ENCODE peak calls at places on chromosomes 13 and 19, in six cellular contexts. K is left ventricle myocardium inferior, O is testis, G is breast epithelium, I is astrocyte, V is sigmoid colon. N is an unnamed sample.
A peak's percentile ranks its signal among the peaks of the same experiment; 100 is the strongest.

GRCh38 chr13:82356667-82357066 is 1525.6 kb downstream of the SLITRK1 start:
- DNase-seq in K (no peak), O (no peak), G (no peak), I (no peak), V (no peak), N (no peak)

GRCh38 chr19:49403404-49404187 is 15.5 kb downstream of the KASH5 start:
- DNase-seq in K (no peak), O (no peak), G (no peak), I (peak; percentile 20), V (no peak), N (no peak)

GRCh38 chr19:10424011-10424637 is 3.8 kb downstream of the PDE4A start:
- DNase-seq in K (peak; percentile 77), O (peak; percentile 85), G (peak; percentile 55), I (peak; percentile 38), V (peak; percentile 87), N (peak; percentile 88)

GRCh38 chr19:3615524-3616135 is 9.0 kb upstream of the TBXA2R start:
- DNase-seq in K (no peak), O (no peak), G (no peak), I (no peak), V (no peak), N (no peak)

GRCh38 chr13:89951341-89951740 is 1396.1 kb upstream of the MIR17HG start:
- DNase-seq in K (no peak), O (no peak), G (no peak), I (no peak), V (no peak), N (no peak)

GRCh38 chr13:33348366-33348765 is 62.8 kb upstream of the STARD13 start:
- DNase-seq in K (no peak), O (no peak), G (no peak), I (peak; percentile 80), V (no peak), N (no peak)

GRCh38 chr19:45607071-45608029 is 5.3 kb upstream of the GPR4 start:
- DNase-seq in K (peak; percentile 79), O (peak; percentile 79), G (peak; percentile 42), I (peak; percentile 23), V (peak; percentile 87), N (peak; percentile 78)

GRCh38 chr13:71759506-71760225 is 107.3 kb downstream of the DACH1 start:
- DNase-seq in K (no peak), O (no peak), G (no peak), I (peak; percentile 29), V (no peak), N (no peak)

GRCh38 chr19:51407631-51408131 is 9.8 kb downstream of the SIGLEC10 start:
- DNase-seq in K (no peak), O (peak; percentile 60), G (no peak), I (no peak), V (no peak), N (peak; percentile 55)

GRCh38 chr19:4575267-4575793 is 15.8 kb upstream of the SEMA6B start:
- DNase-seq in K (peak; percentile 68), O (peak; percentile 35), G (peak; percentile 28), I (peak; percentile 78), V (peak; percentile 78), N (no peak)

GRCh38 chr19:28968721-28969120 is 244.2 kb downstream of the UQCRFS1 start:
- DNase-seq in K (no peak), O (no peak), G (no peak), I (no peak), V (no peak), N (no peak)

GRCh38 chr13:76980075-76980718 is 11.7 kb upstream of the CLN5 start:
- DNase-seq in K (peak; percentile 78), O (peak; percentile 88), G (peak; percentile 44), I (peak; percentile 11), V (peak; percentile 83), N (peak; percentile 79)

GRCh38 chr19:32324631-32325215 is 20.7 kb upstream of the ZNF507 start:
- DNase-seq in K (no peak), O (no peak), G (no peak), I (no peak), V (no peak), N (no peak)

GRCh38 chr13:51844862-51845573 is at the start of gene TMEM272:
- DNase-seq in K (peak; percentile 42), O (peak; percentile 69), G (no peak), I (no peak), V (no peak), N (peak; percentile 83)

GRCh38 chr13:99255241-99255640 is 2.9 kb downstream of the GPR18 start:
- DNase-seq in K (no peak), O (no peak), G (no peak), I (no peak), V (no peak), N (no peak)
- H3K4me1 ChIP-seq in K (peaks cover 21% of the 10 kb centered on the region), O (no peaks in the 10 kb centered on the region), G (no peaks in the 10 kb centered on the region), I (no peaks in the 10 kb centered on the region), V (no peaks in the 10 kb centered on the region), N (no peaks in the 10 kb centered on the region)

GRCh38 chr19:12794196-12794921 is 3.1 kb downstream of the JUNB start:
- DNase-seq in K (no peak), O (no peak), G (no peak), I (no peak), V (no peak), N (no peak)
- H3K4me3 ChIP-seq in K (peak overlapping the region; percentile 76), O (peak overlapping the region; percentile 75), G (peak overlapping the region; percentile 100), I (peak overlapping the region; percentile 92), V (peak overlapping the region; percentile 99), N (peak overlapping the region; percentile 93)

GRCh38 chr13:111118898-111119607 is 3.9 kb downstream of the ARHGEF7 start:
- DNase-seq in K (no peak), O (no peak), G (no peak), I (no peak), V (no peak), N (no peak)
- H3K27me3 ChIP-seq in K (peaks cover 12% of the 10 kb centered on the region), O (no peaks in the 10 kb centered on the region), G (no peaks in the 10 kb centered on the region), I (peaks cover 11% of the 10 kb centered on the region), V (peaks cover 42% of the 10 kb centered on the region), N (peaks cover 4% of the 10 kb centered on the region)

GRCh38 chr19:54136086-54136863 is 1.3 kb upstream of the CNOT3 start:
- DNase-seq in K (no peak), O (no peak), G (no peak), I (no peak), V (no peak), N (peak; percentile 56)
- H3K4me1 ChIP-seq in K (peaks cover 49% of the 10 kb centered on the region), O (peaks cover 20% of the 10 kb centered on the region), G (peaks cover 20% of the 10 kb centered on the region), I (peaks cover 14% of the 10 kb centered on the region), V (no peaks in the 10 kb centered on the region), N (peaks cover 9% of the 10 kb centered on the region)

DNA sequence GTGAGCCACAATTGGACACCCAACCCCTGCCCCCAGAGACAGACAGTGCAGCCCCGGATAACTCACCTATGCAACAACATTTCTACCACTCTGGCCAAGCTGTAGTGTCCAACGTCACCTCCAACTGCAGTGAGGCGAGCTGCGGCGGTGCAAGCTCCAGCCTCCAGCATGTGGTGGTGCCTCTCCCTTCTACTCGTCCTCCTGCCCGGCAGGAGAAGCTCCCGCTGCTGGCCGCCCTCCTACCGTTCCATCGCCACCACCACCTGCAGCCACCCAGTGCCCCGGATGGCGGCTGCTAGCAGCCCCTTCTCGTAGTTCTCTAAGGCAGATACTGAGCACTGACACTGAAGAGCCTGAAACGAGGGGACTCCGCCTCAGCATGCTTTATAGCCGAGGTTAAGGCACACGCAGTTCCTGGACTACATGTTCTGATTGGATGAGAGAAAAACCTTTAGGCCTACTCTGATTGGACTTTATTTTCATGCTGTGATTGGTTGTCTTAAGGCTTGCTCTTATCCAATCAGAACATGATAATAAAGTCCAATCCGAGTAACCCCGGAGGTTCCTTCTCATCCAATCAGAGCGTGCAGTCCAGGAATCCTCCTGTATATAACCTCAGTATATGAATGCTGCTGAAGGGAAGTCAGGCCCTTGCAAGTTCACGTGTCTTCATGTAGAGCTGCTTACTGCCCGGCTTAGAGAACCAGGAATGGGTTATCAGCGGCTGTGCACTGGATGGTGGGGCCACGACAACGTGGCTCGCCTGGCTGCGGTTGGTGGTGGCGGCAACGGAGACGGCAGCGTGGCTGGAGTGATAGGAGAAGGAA is 63.5 kb downstream of the TUBA3C start:
- DNase-seq in K (no peak), O (peak; percentile 70), G (no peak), I (no peak), V (no peak), N (no peak)
- H3K4me3 ChIP-seq in K (no peak overlapping the region), O (peak overlapping the region; percentile 31), G (no peak overlapping the region), I (no peak overlapping the region), V (no peak overlapping the region), N (no peak overlapping the region)

GRCh38 chr13:27810461-27810860 is 18.2 kb downstream of the GSX1 start:
- DNase-seq in K (no peak), O (no peak), G (no peak), I (no peak), V (no peak), N (no peak)
- H3K27me3 ChIP-seq in K (peaks cover 98% of the 10 kb centered on the region), O (no peaks in the 10 kb centered on the region), G (no peaks in the 10 kb centered on the region), I (no peaks in the 10 kb centered on the region), V (no peaks in the 10 kb centered on the region), N (no peaks in the 10 kb centered on the region)

DNA sequence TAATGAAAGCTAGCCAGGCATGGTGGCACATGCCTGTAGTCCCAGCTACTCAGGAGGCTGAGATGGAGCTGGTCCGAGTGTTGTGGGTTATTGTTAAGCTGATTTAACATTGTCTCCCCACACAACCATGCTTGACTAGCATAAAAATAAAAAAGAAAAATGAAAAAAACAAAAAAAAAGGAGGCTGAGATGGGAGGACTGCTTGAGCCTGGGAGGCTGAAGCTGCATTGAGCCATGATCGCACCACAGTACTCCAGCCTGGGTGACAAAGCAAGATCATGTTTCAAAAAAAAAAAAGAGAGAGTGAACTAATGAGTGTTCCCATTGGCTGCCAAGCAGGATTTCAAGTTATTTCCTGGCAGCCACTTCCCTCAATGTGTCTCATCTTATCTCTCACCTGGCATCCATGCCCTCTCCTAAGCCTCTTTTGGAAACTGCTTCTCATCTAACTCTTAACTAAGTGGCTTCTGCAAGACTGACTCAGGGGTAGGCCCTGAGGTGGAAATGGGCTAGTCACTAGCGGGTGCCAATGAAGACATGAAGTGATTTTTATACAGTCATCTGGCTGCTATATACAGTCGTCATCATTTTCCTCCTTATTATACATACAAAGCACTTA is 4.9 kb downstream of the THAP8 start:
- DNase-seq in K (no peak), O (no peak), G (no peak), I (no peak), V (no peak), N (no peak)
- H3K4me1 ChIP-seq in K (peaks cover 12% of the 10 kb centered on the region), O (peaks cover 7% of the 10 kb centered on the region), G (no peaks in the 10 kb centered on the region), I (peaks cover 3% of the 10 kb centered on the region), V (no peaks in the 10 kb centered on the region), N (peaks cover 4% of the 10 kb centered on the region)

GRCh38 chr13:30685987-30686386 is 49.4 kb upstream of the ALOX5AP start:
- DNase-seq in K (no peak), O (no peak), G (no peak), I (no peak), V (no peak), N (no peak)

GRCh38 chr13:30690282-30691188 is 44.8 kb upstream of the ALOX5AP start:
- DNase-seq in K (peak; percentile 64), O (peak; percentile 63), G (peak; percentile 75), I (peak; percentile 93), V (peak; percentile 90), N (no peak)

GRCh38 chr13:30692108-30692507 is 43.2 kb upstream of the ALOX5AP start:
- DNase-seq in K (no peak), O (no peak), G (no peak), I (no peak), V (no peak), N (no peak)

GRCh38 chr13:30685320-30685859 is 50.0 kb upstream of the ALOX5AP start:
- DNase-seq in K (no peak), O (no peak), G (no peak), I (no peak), V (no peak), N (no peak)

GRCh38 chr13:30689752-30690151 is 45.6 kb upstream of the ALOX5AP start:
- DNase-seq in K (no peak), O (no peak), G (no peak), I (no peak), V (no peak), N (no peak)
- H3K4me3 ChIP-seq in K (peak overlapping the region; percentile 59), O (peak overlapping the region; percentile 29), G (peak overlapping the region; percentile 42), I (no peak overlapping the region), V (peak overlapping the region; percentile 51), N (no peak overlapping the region)